ENCODE peak calls at places on chromosomes 7 and 10, in nine cellular contexts. E is ACHN; G is activated T-helper 1 cell treated with anti-CD3 and anti-CD28 coated beads, Interleukin-12 subunit alpha, Interleukin-12 subunit beta, Interleukin-2, Interleukin-4 antibody, amounts not matched to agents 30 ng/mL and 10 ng/mL and 1 ng/mL, durations not matched to agents 14 hours and 24 hours and 36 hours; W is activated CD4-positive, CD25-positive, alpha-beta regulatory T cell treated with anti-CD3 and anti-CD28 coated beads, Interleukin-2, amount 50 U/mL, for 72 hours; C is endothelial cell; U is effector memory CD8-positive, alpha-beta T cell; V is germinal center; Z is stimulated activated CD4-positive, alpha-beta T cell treated with anti-CD3 and anti-CD28 coated beads, Interleukin-15, amount 100 ng/mL, for 24 hours; Q is sigmoid colon. F is an unnamed sample.

GRCh38 chr10:79445217-79445707 is at the start of gene ZCCHC24:
- DNase-seq in G (no peak), W (no peak), C (peak), Q (no peak), E (no peak), V (peak), U (peak), Z (peak), F (no peak)

GRCh38 chr10:6990891-6991290 is 410.8 kb upstream of the PRKCQ start:
- DNase-seq in V (no peak), U (no peak), Z (no peak), G (no peak), Q (no peak), W (no peak), E (no peak), C (no peak), F (no peak)

GRCh38 chr7:113159746-113160339 is 41.5 kb upstream of the SMIM30 start:
- DNase-seq in C (peak), G (no peak), Q (no peak), E (peak), V (peak), U (no peak), W (no peak), Z (peak), F (peak)

GRCh38 chr10:124579003-124579384 is 117.4 kb downstream of the LHPP start:
- DNase-seq in E (no peak), Q (peak), Z (no peak), W (no peak), V (no peak), U (no peak), G (no peak), C (no peak), F (no peak)

GRCh38 chr10:624605-625334 is 64.7 kb downstream of the DIP2C start:
- DNase-seq in U (no peak), C (no peak), W (no peak), Q (peak), V (no peak), Z (no peak), E (peak), G (no peak), F (peak)

GRCh38 chr7:21886396-21886795 is 59.3 kb downstream of the CDCA7L start:
- DNase-seq in V (no peak), Z (no peak), U (no peak), C (peak), G (no peak), W (no peak), E (no peak), Q (no peak), F (no peak)

GRCh38 chr7:100373261-100373831 is at the start of gene PILRA:
- DNase-seq in E (no peak), V (no peak), C (no peak), U (no peak), Q (no peak), Z (no peak), G (no peak), W (peak), F (no peak)

GRCh38 chr7:24963218-24963617 is 16.8 kb downstream of the OSBPL3 start:
- DNase-seq in Q (peak), V (peak), C (no peak), G (no peak), U (peak), E (peak), W (no peak), Z (peak), F (no peak)

GRCh38 chr7:2150445-2150815 is 82.3 kb downstream of the MAD1L1 start:
- DNase-seq in Q (no peak), U (no peak), G (no peak), Z (no peak), W (no peak), E (no peak), C (no peak), V (no peak), F (no peak)

GRCh38 chr7:120876922-120877321 is 19.0 kb upstream of the TSPAN12 start:
- DNase-seq in V (no peak), Q (no peak), E (no peak), U (no peak), C (no peak), G (no peak), W (no peak), Z (no peak), F (no peak)

GRCh38 chr7:135661311-135662122 is 797 bp upstream of the STMP1 start:
- DNase-seq in Q (peak), G (no peak), V (no peak), U (no peak), C (no peak), Z (no peak), W (no peak), E (no peak), F (no peak)

GRCh38 chr10:76640765-76641164 is 996.8 kb downstream of the KCNMA1 start:
- DNase-seq in C (no peak), V (no peak), E (no peak), G (no peak), U (no peak), Z (no peak), Q (no peak), W (no peak), F (no peak)

GRCh38 chr7:10225265-10225664 is 748.4 kb upstream of the PHF14 start:
- DNase-seq in V (no peak), G (no peak), E (no peak), Q (no peak), Z (no peak), C (no peak), U (no peak), W (no peak), F (no peak)

GRCh38 chr7:19508821-19509220 is 200.0 kb downstream of the POLR1F start:
- DNase-seq in U (no peak), V (no peak), Q (no peak), W (no peak), E (no peak), G (no peak), Z (no peak), C (no peak), F (no peak)

GRCh38 chr7:15446280-15446679 is 115.5 kb downstream of the AGMO start:
- DNase-seq in G (no peak), W (no peak), U (no peak), V (no peak), E (no peak), C (no peak), Z (no peak), Q (no peak), F (no peak)

GRCh38 chr10:25901199-25901598 is 32.8 kb upstream of the MYO3A start:
- DNase-seq in W (no peak), C (no peak), U (no peak), G (no peak), Q (no peak), V (no peak), E (no peak), Z (no peak), F (no peak)

GRCh38 chr10:11547111-11547625 is 64.3 kb downstream of the USP6NL start:
- DNase-seq in E (no peak), U (no peak), V (no peak), Z (no peak), G (no peak), W (no peak), Q (no peak), C (no peak), F (no peak)

GRCh38 chr10:74778436-74779094 is 47.8 kb upstream of the KAT6B start:
- DNase-seq in V (no peak), E (no peak), Q (no peak), Z (no peak), G (no peak), C (no peak), U (no peak), W (no peak), F (no peak)

GRCh38 chr7:151727579-151728285 is 149.2 kb downstream of the PRKAG2 start:
- DNase-seq in Z (peak), E (peak), V (no peak), U (no peak), Q (peak), G (no peak), W (peak), C (no peak), F (peak)

GRCh38 chr7:151051108-151051507 is 2.8 kb downstream of the ASIC3 start:
- DNase-seq in W (peak), Q (no peak), Z (peak), C (peak), E (peak), G (peak), U (peak), V (peak), F (no peak)

GRCh38 chr10:88482220-88482619 is 100.9 kb downstream of the RNLS start:
- DNase-seq in E (no peak), W (no peak), G (no peak), Z (no peak), U (no peak), C (no peak), V (no peak), Q (no peak), F (no peak)

GRCh38 chr10:92014620-92015019 is 91.0 kb downstream of the BTAF1 start:
- DNase-seq in E (no peak), C (no peak), V (no peak), G (no peak), Z (no peak), W (no peak), U (no peak), Q (no peak), F (no peak)

GRCh38 chr7:73992104-73992562 is 35.8 kb upstream of the ELN start:
- DNase-seq in Q (peak), W (no peak), C (no peak), U (no peak), Z (no peak), G (no peak), E (no peak), V (no peak), F (no peak)

GRCh38 chr7:20514364-20514763 is 101.1 kb upstream of the ABCB5 start:
- DNase-seq in W (no peak), U (no peak), G (no peak), Q (peak), Z (no peak), E (no peak), V (no peak), C (no peak), F (peak)

GRCh38 chr7:95716357-95717122 is 55.8 kb upstream of the DYNC1I1 start:
- DNase-seq in E (no peak), V (no peak), G (no peak), Q (no peak), C (no peak), U (no peak), W (no peak), Z (no peak), F (no peak)

GRCh38 chr7:101918426-101918825 is 101.0 kb downstream of the CUX1 start:
- DNase-seq in G (no peak), Z (no peak), V (no peak), Q (no peak), C (no peak), E (no peak), W (no peak), U (no peak), F (no peak)

GRCh38 chr7:151710646-151711434 is 166.1 kb downstream of the PRKAG2 start:
- DNase-seq in E (no peak), V (no peak), Z (no peak), U (no peak), W (no peak), G (no peak), Q (no peak), C (no peak), F (no peak)

GRCh38 chr10:16183989-16184643 is 252.7 kb upstream of the PTER start:
- DNase-seq in E (no peak), C (no peak), Z (no peak), W (no peak), U (no peak), G (no peak), Q (no peak), V (no peak), F (peak)

GRCh38 chr7:80100254-80100653 is 34.4 kb upstream of the GNAI1 start:
- DNase-seq in G (no peak), E (no peak), Z (no peak), U (no peak), Q (no peak), W (no peak), C (no peak), V (no peak), F (no peak)

F was measured in kidney epithelial cell.